ENCODE peak calls at places on chromosomes 2 and 18, in nine cellular contexts. U, G, Q, A, V, I, C, E and Y are unnamed samples.

GRCh38 chr2:47069628-47070154 is 85.4 kb downstream of the STPG4 start:
- DNase-seq in U (peak; percentile 67), G (peak; percentile 49), Q (no peak), A (no peak), V (peak; percentile 84), I (peak; percentile 61), C (peak; percentile 44), E (peak; percentile 65), Y (no peak)

GRCh38 chr18:63505566-63506335 is 29.0 kb downstream of the SERPINB5 start:
- DNase-seq in U (no peak), G (no peak), Q (peak; percentile 53), A (peak; percentile 43), V (no peak), I (no peak), C (no peak), E (peak; percentile 4), Y (no peak)

GRCh38 chr2:228401065-228401912 is 219.8 kb upstream of the SPHKAP start:
- DNase-seq in U (no peak), G (no peak), Q (peak; percentile 18), A (peak; percentile 0), V (no peak), I (no peak), C (no peak), E (no peak), Y (no peak)

GRCh38 chr2:177753682-177754475 is 318.7 kb downstream of the PDE11A start:
- DNase-seq in U (peak; percentile 27), G (peak; percentile 16), Q (peak; percentile 69), A (peak; percentile 87), V (peak; percentile 74), I (peak; percentile 82), C (peak; percentile 75), E (peak; percentile 82), Y (no peak)

GRCh38 chr18:62183578-62184195 is 3.2 kb downstream of the PIGN start:
- DNase-seq in U (no peak), G (no peak), Q (peak; percentile 63), A (peak; percentile 52), V (no peak), I (no peak), C (no peak), E (peak; percentile 68), Y (no peak)

GRCh38 chr2:127525692-127526141 is 572 bp downstream of the IWS1 start:
- DNase-seq in U (no peak), G (no peak), Q (peak; percentile 76), A (peak; percentile 43), V (no peak), I (no peak), C (no peak), E (peak; percentile 59), Y (no peak)

GRCh38 chr2:16487686-16488085 is 177.9 kb downstream of the CYRIA start:
- DNase-seq in U (peak; percentile 27), G (no peak), Q (peak; percentile 59), A (peak; percentile 12), V (no peak), I (no peak), C (no peak), E (peak; percentile 13), Y (no peak)

GRCh38 chr18:79515944-79516351 is 120.2 kb downstream of the NFATC1 start:
- DNase-seq in U (no peak), G (no peak), Q (no peak), A (peak; percentile 41), V (no peak), I (no peak), C (peak; percentile 3), E (no peak), Y (peak; percentile 23)

GRCh38 chr2:23571527-23572295 is 186.7 kb downstream of the KLHL29 start:
- DNase-seq in U (no peak), G (no peak), Q (no peak), A (no peak), V (no peak), I (no peak), C (no peak), E (no peak), Y (no peak)

GRCh38 chr2:42104621-42105020 is 56.8 kb downstream of the PKDCC start:
- DNase-seq in U (no peak), G (no peak), Q (no peak), A (no peak), V (no peak), I (no peak), C (no peak), E (no peak), Y (no peak)

GRCh38 chr18:74982946-74983635 is 225.8 kb downstream of the PTGR3 start:
- DNase-seq in U (no peak), G (no peak), Q (no peak), A (no peak), V (no peak), I (no peak), C (no peak), E (no peak), Y (no peak)

GRCh38 chr2:149017116-149017985 is 21.1 kb upstream of the LYPD6B start:
- DNase-seq in U (peak; percentile 86), G (peak; percentile 71), Q (peak; percentile 85), A (peak; percentile 87), V (peak; percentile 76), I (peak; percentile 64), C (peak; percentile 43), E (peak; percentile 72), Y (peak; percentile 67)

GRCh38 chr2:237447496-237447895 is 33.5 kb upstream of the COL6A3 start:
- DNase-seq in U (no peak), G (no peak), Q (no peak), A (no peak), V (no peak), I (no peak), C (no peak), E (no peak), Y (no peak)

GRCh38 chr2:36480028-36480427 is 117.9 kb downstream of the FEZ2 start:
- DNase-seq in U (no peak), G (no peak), Q (no peak), A (no peak), V (no peak), I (no peak), C (no peak), E (no peak), Y (no peak)

GRCh38 chr2:96116879-96117533 is 635 bp upstream of the ADRA2B start:
- DNase-seq in U (peak; percentile 65), G (no peak), Q (peak; percentile 49), A (peak; percentile 70), V (no peak), I (peak; percentile 35), C (no peak), E (peak; percentile 3), Y (peak; percentile 57)

GRCh38 chr2:140679752-140680151 is 1451.1 kb downstream of the LRP1B start:
- DNase-seq in U (no peak), G (no peak), Q (no peak), A (no peak), V (no peak), I (no peak), C (no peak), E (no peak), Y (no peak)

GRCh38 chr2:150693556-150693955 is 206.1 kb upstream of the RND3 start:
- DNase-seq in U (no peak), G (no peak), Q (no peak), A (no peak), V (no peak), I (no peak), C (no peak), E (no peak), Y (no peak)

GRCh38 chr2:201220102-201220570 is 37.2 kb downstream of the CASP10 start:
- DNase-seq in U (peak; percentile 45), G (no peak), Q (no peak), A (peak; percentile 87), V (no peak), I (no peak), C (no peak), E (no peak), Y (no peak)

GRCh38 chr2:218040883-218041282 is 28.2 kb upstream of the RUFY4 start:
- DNase-seq in U (no peak), G (no peak), Q (no peak), A (no peak), V (no peak), I (no peak), C (no peak), E (no peak), Y (no peak)
- TF ChIP-seq POLR2A in U (no peak), G (no peak), Q (no peak), A (no peak), V (no peak), I (no peak), C (no peak), E (no peak), Y (no peak)

DNA sequence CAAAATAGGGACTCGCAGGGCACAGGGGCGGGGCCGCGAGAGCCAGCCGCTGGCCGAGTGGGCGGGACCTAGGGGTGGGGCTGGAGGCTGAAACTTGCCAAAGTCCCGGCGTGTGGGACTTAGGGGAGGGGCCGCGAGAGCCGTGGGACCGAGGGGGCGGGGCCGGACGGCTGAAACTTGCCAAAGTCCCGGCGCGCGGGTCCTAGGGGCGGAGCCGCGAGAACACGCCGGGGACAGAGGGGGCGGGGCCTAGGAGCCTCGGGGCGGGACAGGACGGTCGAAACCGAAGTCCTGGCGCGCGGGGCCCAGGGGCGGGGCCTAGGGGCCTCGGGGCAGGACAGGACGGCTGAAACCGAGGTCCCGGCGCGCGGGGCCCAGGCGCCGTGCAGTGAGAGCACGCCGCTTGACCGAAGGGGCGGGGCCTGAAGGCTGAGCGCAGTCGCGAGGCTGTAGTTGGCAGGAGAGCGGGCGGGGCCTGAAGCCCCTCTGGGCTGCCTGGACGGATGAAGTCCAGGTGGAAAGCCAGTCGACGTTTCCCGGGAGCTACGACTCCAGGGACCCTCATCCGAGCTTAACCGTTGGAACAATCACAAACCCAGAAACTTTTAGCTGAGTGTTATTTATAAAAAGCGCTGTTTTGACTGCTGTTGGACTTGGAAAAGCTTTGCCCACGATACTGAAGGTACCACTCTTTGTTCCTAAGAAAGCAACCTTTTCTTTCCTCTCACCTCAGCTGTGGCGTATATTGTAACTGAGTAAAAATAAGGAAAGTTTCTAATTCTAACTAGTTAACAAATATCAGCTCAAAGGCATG is 475 bp upstream of the BARD1 start:
- DNase-seq in U (peak; percentile 100), G (peak; percentile 98), Q (peak; percentile 98), A (peak; percentile 96), V (peak; percentile 99), I (peak; percentile 100), C (peak; percentile 100), E (peak; percentile 97), Y (peak; percentile 100)
- TF ChIP-seq POLR2A in U (no peak), G (peak; percentile 58), Q (peak; percentile 77), A (peak; percentile 58), V (no peak), I (peak; percentile 60), C (peak; percentile 44), E (no peak), Y (peak; percentile 32)

GRCh38 chr2:31523871-31524492 is 56.8 kb downstream of the SRD5A2 start:
- DNase-seq in U (peak; percentile 55), G (no peak), Q (peak; percentile 60), A (peak; percentile 59), V (peak; percentile 32), I (no peak), C (no peak), E (peak; percentile 52), Y (no peak)
- TF ChIP-seq POLR2A in U (no peak), G (no peak), Q (no peak), A (no peak), V (no peak), I (no peak), C (no peak), E (no peak), Y (no peak)

DNA sequence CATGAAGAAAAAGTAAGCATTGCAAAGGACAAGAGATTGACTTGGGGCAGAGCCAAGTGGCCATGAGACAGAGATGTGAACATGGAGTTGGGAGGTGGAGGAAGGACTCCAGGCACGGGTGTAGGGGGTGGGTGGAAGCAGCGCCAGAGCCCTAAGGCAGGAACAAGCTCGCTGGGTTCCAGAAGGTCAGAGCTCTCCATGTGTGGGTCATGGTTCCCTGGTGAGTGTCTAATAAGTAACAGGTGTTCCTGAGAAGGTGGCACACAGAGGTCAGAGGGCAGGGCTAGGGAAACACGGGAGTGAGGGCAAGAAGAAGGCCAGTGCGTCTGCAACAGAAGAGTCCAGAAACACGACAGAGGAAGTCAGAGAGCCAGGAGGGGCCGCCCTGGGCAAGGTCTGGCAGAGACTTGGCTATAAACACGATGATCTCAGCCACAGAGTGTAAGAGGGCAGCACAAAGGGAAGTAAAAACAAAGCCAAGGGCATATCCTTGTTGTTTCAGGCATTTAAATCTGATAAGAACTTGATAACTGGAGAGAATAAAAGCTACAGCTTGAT is 260.8 kb downstream of the TGIF1 start:
- DNase-seq in U (peak; percentile 81), G (no peak), Q (peak; percentile 49), A (no peak), V (peak; percentile 24), I (no peak), C (no peak), E (no peak), Y (peak; percentile 75)
- TF ChIP-seq POLR2A in U (no peak), G (no peak), Q (no peak), A (no peak), V (no peak), I (no peak), C (no peak), E (no peak), Y (no peak)